ENCODE peak calls at places on chromosomes 4 and X, in five cellular contexts. U is neural progenitor cell, C is GM23248, X is IMR-90, H is endothelial cell of umbilical vein. D is an unnamed sample. For H3K4me1, the result is how much of the 10 kb centered on the place peaks cover.

GRCh38 chr4:145182212-145182611 is 1.8 kb upstream of the OTUD4 start:
- DNase-seq in U (no peak), X (no peak), H (no peak), C (no peak), D (no peak)

GRCh38 chr4:72243641-72244040 is 211.8 kb downstream of the NPFFR2 start:
- DNase-seq in U (no peak), X (no peak), C (no peak), H (no peak), D (no peak)

GRCh38 chr4:108030332-108030731 is 40.6 kb downstream of the HADH start:
- DNase-seq in C (peak), U (peak), X (peak), H (peak), D (no peak)

GRCh38 chr4:77193511-77194236 is 36.7 kb downstream of the CCNG2 start:
- DNase-seq in X (no peak), C (no peak), U (peak), H (no peak), D (peak)

GRCh38 chr4:176818531-176818930 is 25.8 kb upstream of the VEGFC start:
- DNase-seq in H (no peak), C (peak), X (peak), U (no peak), D (no peak)

GRCh38 chr4:48575964-48576363 is 85.9 kb downstream of the ZAR1 start:
- DNase-seq in H (no peak), X (peak), U (no peak), C (peak), D (no peak)

GRCh38 chr4:165839615-165840333 is 33.3 kb upstream of the TLL1 start:
- DNase-seq in C (no peak), H (peak), U (no peak), X (no peak), D (no peak)

GRCh38 chr4:47716017-47716416 is 121.8 kb downstream of the CORIN start:
- DNase-seq in X (no peak), H (no peak), U (no peak), C (no peak), D (no peak)

GRCh38 chrX:29746326-29746725 is 469.0 kb upstream of the MAGEB2 start:
- DNase-seq in C (peak), U (no peak), X (peak), H (no peak), D (no peak)

GRCh38 chr4:55184600-55185523 is 59.5 kb upstream of the KDR start:
- DNase-seq in H (no peak), U (no peak), C (peak), X (peak), D (peak)

GRCh38 chr4:163111588-163111987 is 55.1 kb downstream of the NAF1 start:
- DNase-seq in X (peak), U (peak), H (peak), C (peak), D (no peak)

GRCh38 chr4:12123709-12124108 is 695.0 kb upstream of the HS3ST1 start:
- DNase-seq in X (no peak), U (no peak), C (no peak), H (no peak), D (no peak)

GRCh38 chr4:147518846-147519767 is 38.2 kb downstream of the EDNRA start:
- DNase-seq in U (peak), C (peak), H (peak), X (peak), D (peak)

GRCh38 chr4:176721459-176721858 is 71.3 kb downstream of the VEGFC start:
- DNase-seq in H (no peak), U (no peak), X (no peak), C (no peak), D (no peak)

GRCh38 chrX:70998402-70999027 is 67.6 kb upstream of the SLC7A3 start:
- DNase-seq in C (peak), U (peak), X (peak), H (peak), D (no peak)

GRCh38 chr4:26866203-26866602 is 5.6 kb downstream of the STIM2 start:
- DNase-seq in X (no peak), H (no peak), C (no peak), U (no peak), D (no peak)

GRCh38 chr4:24858550-24858949 is 54.3 kb downstream of the CCDC149 start:
- DNase-seq in H (no peak), U (no peak), C (no peak), X (no peak), D (no peak)
- H3K4me3 ChIP-seq in H (no peak), U (no peak), C (peak), X (no peak), D (no peak)

GRCh38 chr4:132333723-132334045 is 815.4 kb upstream of the PCDH10 start:
- DNase-seq in C (no peak), H (no peak), U (no peak), X (peak), D (no peak)
- H3K27ac ChIP-seq in C (no peak), H (no peak), U (no peak), X (no peak), D (no peak)

GRCh38 chr4:80029364-80029763 is 43.7 kb downstream of the ANTXR2 start:
- DNase-seq in H (no peak), U (no peak), C (no peak), X (no peak), D (no peak)

GRCh38 chr4:80036949-80037348 is 36.1 kb downstream of the ANTXR2 start:
- DNase-seq in H (peak), C (peak), U (no peak), X (peak), D (no peak)

GRCh38 chr4:80035336-80035735 is 37.7 kb downstream of the ANTXR2 start:
- DNase-seq in U (no peak), C (no peak), H (peak), X (no peak), D (no peak)

GRCh38 chr4:80036306-80036705 is 36.7 kb downstream of the ANTXR2 start:
- DNase-seq in X (no peak), U (no peak), C (no peak), H (no peak), D (no peak)

GRCh38 chr4:80033581-80033980 is 39.4 kb downstream of the ANTXR2 start:
- DNase-seq in X (no peak), H (no peak), U (no peak), C (peak), D (no peak)
- H3K4me1 ChIP-seq in X (under half), H (under half), U (under half), C (under half), D (under half)

GRCh38 chr4:73741140-73741749 is 876 bp downstream of the CXCL8 start:
- DNase-seq in C (no peak), U (no peak), X (peak), H (peak), D (no peak)
- H3K4me3 ChIP-seq in C (peak), U (no peak), X (no peak), H (peak), D (no peak)

GRCh38 chr4:158540125-158540907 is 18.6 kb downstream of the RXFP1 start:
- DNase-seq in C (peak), X (no peak), U (no peak), H (no peak), D (no peak)
- H3K27ac ChIP-seq in C (no peak), X (no peak), U (no peak), H (no peak), D (no peak)

DNA sequence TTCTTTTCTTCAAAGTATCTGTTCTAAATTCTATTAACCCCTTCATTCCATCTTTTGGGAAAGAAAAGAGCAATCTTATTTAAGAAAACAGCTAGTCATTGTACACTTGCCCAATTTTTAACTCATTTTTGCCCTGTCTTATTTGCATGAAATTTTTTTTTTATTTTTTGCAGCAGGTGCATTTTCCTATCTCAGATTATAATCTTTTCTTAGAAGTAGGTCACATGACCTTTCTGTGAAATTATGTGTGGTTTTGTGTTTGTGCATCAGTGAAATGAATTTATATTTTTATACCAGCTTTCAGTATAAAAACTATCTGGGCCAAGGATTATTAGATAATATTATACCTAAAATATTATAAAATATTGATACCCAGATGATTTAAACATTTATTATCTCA is 145.6 kb downstream of the INPP4B start:
- DNase-seq in H (no peak), U (no peak), X (no peak), C (no peak), D (no peak)
- H3K4me1 ChIP-seq in H (under half), U (under half), X (under half), C (under half), D (under half)

GRCh38 chr4:101288365-101289145 is 58.8 kb downstream of the PPP3CA start:
- DNase-seq in C (no peak), X (peak), U (no peak), H (peak), D (no peak)
- H3K4me3 ChIP-seq in C (no peak), X (no peak), U (no peak), H (no peak), D (no peak)

D was measured in lung.